ENCODE peak calls at places on chromosomes 1 and 21, in eight cellular contexts. G is HEK293T; H is posterior cingulate gyrus; N is NCI-H748 treated with DMSO at 0.1 percent for 48 hours; F is HTR-8/SVneo; X is CD14-positive monocyte; I is naive thymus-derived CD8-positive, alpha-beta T cell; Z is tibial nerve. T is an unnamed sample.

GRCh38 chr1:71526824-71527223 is 446.0 kb upstream of the ZRANB2 start:
- DNase-seq in N (no peak), I (no peak), H (no peak), F (no peak), Z (no peak), X (no peak), G (no peak), T (no peak)

GRCh38 chr1:245879091-245879490 is 628.0 kb downstream of the SMYD3 start:
- DNase-seq in N (no peak), Z (no peak), F (no peak), H (no peak), G (no peak), I (no peak), X (no peak), T (no peak)

GRCh38 chr1:9437931-9438330 is 101.3 kb upstream of the SLC25A33 start:
- DNase-seq in X (no peak), N (no peak), H (peak), Z (peak), I (no peak), F (no peak), G (no peak), T (peak)

GRCh38 chr1:51284487-51284954 is 45.8 kb downstream of the TTC39A start:
- DNase-seq in I (no peak), G (peak), N (no peak), H (no peak), F (no peak), Z (no peak), X (no peak), T (no peak)

GRCh38 chr1:119209943-119210342 is 69.5 kb upstream of the WARS2 start:
- DNase-seq in Z (no peak), F (no peak), N (no peak), I (no peak), G (no peak), X (no peak), H (no peak), T (no peak)

GRCh38 chr1:41486892-41487728 is 2.6 kb upstream of the EDN2 start:
- DNase-seq in I (no peak), Z (no peak), X (no peak), H (no peak), G (no peak), N (no peak), F (no peak), T (no peak)

GRCh38 chr21:16568661-16569060 is 838.9 kb downstream of the USP25 start:
- DNase-seq in I (no peak), H (no peak), F (no peak), G (no peak), Z (no peak), X (no peak), N (no peak), T (no peak)

GRCh38 chr21:22351076-22351475 is 1352.9 kb downstream of the NCAM2 start:
- DNase-seq in F (no peak), X (no peak), N (no peak), H (no peak), Z (no peak), I (no peak), G (no peak), T (no peak)

GRCh38 chr21:46149205-46149901 is 6.0 kb downstream of the FTCD start:
- DNase-seq in G (no peak), F (no peak), X (no peak), I (no peak), H (peak), Z (peak), N (no peak), T (no peak)

GRCh38 chr1:229408458-229409037 is 25.3 kb downstream of the ACTA1 start:
- DNase-seq in I (no peak), Z (no peak), H (peak), F (no peak), G (no peak), N (no peak), X (no peak), T (no peak)

GRCh38 chr1:15941899-15942660 is 33.8 kb downstream of the ZBTB17 start:
- DNase-seq in N (no peak), F (no peak), I (no peak), Z (no peak), H (peak), G (no peak), X (no peak), T (peak)

GRCh38 chr1:84297546-84298244 is 3.8 kb upstream of the SAMD13 start:
- DNase-seq in G (no peak), H (no peak), N (no peak), X (no peak), F (no peak), I (no peak), Z (no peak), T (no peak)

GRCh38 chr1:151371340-151371739 is 1.2 kb downstream of the SELENBP1 start:
- DNase-seq in F (no peak), I (no peak), G (no peak), H (peak), X (no peak), Z (peak), N (no peak), T (peak)

GRCh38 chr1:207911983-207912760 is 1.2 kb upstream of the CD34 start:
- DNase-seq in N (no peak), G (no peak), H (no peak), I (no peak), X (no peak), Z (no peak), F (no peak), T (no peak)

GRCh38 chr1:168285971-168286628 is 5.4 kb downstream of the TBX19 start:
- DNase-seq in G (no peak), I (no peak), F (no peak), N (peak), H (no peak), X (no peak), Z (no peak), T (no peak)

GRCh38 chr1:26574690-26575349 is 45.3 kb downstream of the RPS6KA1 start:
- DNase-seq in H (peak), G (no peak), X (peak), N (no peak), I (no peak), F (no peak), Z (no peak), T (no peak)

GRCh38 chr1:61375082-61375880 is 292.9 kb downstream of the NFIA start:
- DNase-seq in N (no peak), X (no peak), F (no peak), Z (no peak), H (no peak), G (no peak), I (no peak), T (no peak)

GRCh38 chr1:230754831-230755230 is 7.6 kb downstream of the CAPN9 start:
- DNase-seq in H (no peak), X (no peak), G (no peak), N (no peak), F (no peak), I (no peak), Z (no peak), T (no peak)

GRCh38 chr1:212167098-212167497 is 118.1 kb upstream of the PPP2R5A start:
- DNase-seq in Z (no peak), X (no peak), F (no peak), I (no peak), H (no peak), N (no peak), G (no peak), T (no peak)

GRCh38 chr1:244678687-244679086 is 25.8 kb downstream of the DESI2 start:
- DNase-seq in N (no peak), X (no peak), Z (no peak), F (no peak), H (no peak), I (no peak), G (no peak), T (no peak)

GRCh38 chr21:36015096-36015495 is 45.2 kb downstream of the SETD4 start:
- DNase-seq in Z (no peak), N (no peak), F (no peak), X (no peak), H (no peak), G (no peak), I (no peak), T (no peak)

GRCh38 chr1:214615111-214615510 is 12.1 kb downstream of the CENPF start:
- DNase-seq in I (no peak), N (no peak), Z (no peak), H (no peak), X (no peak), G (no peak), F (no peak), T (no peak)

GRCh38 chr1:25550155-25550506 is 6.7 kb downstream of the LDLRAP1 start:
- DNase-seq in Z (no peak), X (no peak), H (no peak), I (no peak), G (no peak), F (no peak), N (no peak), T (no peak)

GRCh38 chr1:169739980-169740379 is 6.1 kb upstream of the SELE start:
- DNase-seq in I (no peak), Z (no peak), N (no peak), H (no peak), X (no peak), F (no peak), G (no peak), T (no peak)

GRCh38 chr1:202311880-202312635 is 29.7 kb downstream of the UBE2T start:
- DNase-seq in H (no peak), Z (no peak), F (peak), I (no peak), G (no peak), N (no peak), X (peak), T (no peak)

GRCh38 chr1:226690460-226690982 is 48.6 kb downstream of the ITPKB start:
- DNase-seq in F (no peak), G (no peak), H (no peak), X (no peak), N (peak), Z (no peak), I (peak), T (no peak)

GRCh38 chr1:23475134-23475628 is 8.8 kb downstream of the ASAP3 start:
- DNase-seq in X (no peak), H (peak), N (no peak), Z (no peak), F (peak), I (no peak), G (no peak), T (no peak)

GRCh38 chr1:44423706-44424546 is 18.9 kb downstream of the RNF220 start:
- DNase-seq in N (no peak), I (no peak), G (no peak), H (no peak), X (no peak), Z (no peak), F (no peak), T (no peak)

GRCh38 chr1:108190001-108190634 is 10.0 kb downstream of the SLC25A24 start:
- DNase-seq in X (no peak), F (no peak), H (no peak), Z (no peak), G (no peak), I (no peak), N (no peak), T (no peak)

GRCh38 chr1:32215629-32216505 is 6.3 kb downstream of the TMEM234 start:
- DNase-seq in X (no peak), F (peak), I (peak), H (peak), G (peak), N (no peak), Z (no peak), T (peak)

T was measured in hippocampal formation.